ENCODE peak calls at places on chromosome 22, in ten cellular contexts. G is activated gamma-delta T cell treated with anti-CD3 and anti-CD28 coated beads, Interleukin-2, amount 50 U/mL, for 16 hours; K is LoVo; J is germinal center; M is astrocyte; Y is KG1; S is NCI-H1105 treated with DMSO at 0.1 percent for 48 hours; C is WERI-Rb-1; T is amygdala; P is HT1080. I is an unnamed sample.

GRCh38 chr22:44838316-44839016 is 86.1 kb downstream of the ARHGAP8 start:
- DNase-seq in G (no peak), K (no peak), J (no peak), M (no peak), Y (no peak), S (no peak), C (no peak), T (no peak), P (no peak), I (no peak)

GRCh38 chr22:23803001-23803819 is 16.4 kb downstream of the SMARCB1 start:
- DNase-seq in G (no peak), K (no peak), J (peak), M (no peak), Y (no peak), S (no peak), C (no peak), T (no peak), P (no peak), I (no peak)

GRCh38 chr22:17366830-17367229 is 2.4 kb upstream of the CECR2 start:
- DNase-seq in G (no peak), K (peak), J (peak), M (no peak), Y (no peak), S (no peak), C (peak), T (peak), P (peak), I (peak)

GRCh38 chr22:48782817-48783511 is 1044.7 kb downstream of the BRD1 start:
- DNase-seq in G (no peak), K (no peak), J (no peak), M (no peak), Y (no peak), S (no peak), C (peak), T (no peak), P (no peak), I (no peak)

GRCh38 chr22:46676479-46676878 is 56.3 kb downstream of the GRAMD4 start:
- DNase-seq in G (no peak), K (no peak), J (no peak), M (no peak), Y (no peak), S (no peak), C (no peak), T (no peak), P (no peak), I (no peak)

GRCh38 chr22:36351921-36352774 is 35.6 kb downstream of the MYH9 start:
- DNase-seq in G (no peak), K (no peak), J (no peak), M (no peak), Y (no peak), S (no peak), C (no peak), T (no peak), P (peak), I (no peak)

GRCh38 chr22:30474683-30475424 is 3.0 kb upstream of the SEC14L3 start:
- DNase-seq in G (no peak), K (no peak), J (no peak), M (no peak), Y (no peak), S (peak), C (no peak), T (no peak), P (no peak), I (no peak)

GRCh38 chr22:49027122-49027670 is 800.5 kb downstream of the BRD1 start:
- DNase-seq in G (no peak), K (no peak), J (no peak), M (no peak), Y (no peak), S (no peak), C (no peak), T (no peak), P (no peak), I (no peak)

GRCh38 chr22:27804016-27804415 is 2.5 kb upstream of the MN1 start:
- DNase-seq in G (no peak), K (no peak), J (no peak), M (no peak), Y (no peak), S (no peak), C (no peak), T (no peak), P (no peak), I (no peak)

GRCh38 chr22:41910599-41911291 is 4.1 kb downstream of the SHISA8 start:
- DNase-seq in G (no peak), K (no peak), J (peak), M (no peak), Y (no peak), S (no peak), C (no peak), T (no peak), P (no peak), I (no peak)

GRCh38 chr22:35582861-35583670 is 34.1 kb downstream of the MB start:
- DNase-seq in G (peak), K (peak), J (peak), M (peak), Y (peak), S (peak), C (peak), T (peak), P (peak), I (peak)

GRCh38 chr22:22941831-22942510 is 54.4 kb downstream of the IGLL5 start:
- DNase-seq in G (no peak), K (no peak), J (no peak), M (no peak), Y (no peak), S (no peak), C (no peak), T (no peak), P (no peak), I (no peak)

GRCh38 chr22:23677701-23677995 is 13.2 kb upstream of the RGL4 start:
- DNase-seq in G (no peak), K (no peak), J (no peak), M (no peak), Y (no peak), S (no peak), C (peak), T (no peak), P (no peak), I (no peak)

GRCh38 chr22:25702571-25703167 is 39.3 kb upstream of the MYO18B start:
- DNase-seq in G (no peak), K (no peak), J (no peak), M (no peak), Y (no peak), S (no peak), C (no peak), T (no peak), P (no peak), I (no peak)

GRCh38 chr22:50236731-50237409 is 8.0 kb downstream of the TUBGCP6 start:
- DNase-seq in G (no peak), K (no peak), J (no peak), M (no peak), Y (peak), S (no peak), C (peak), T (no peak), P (no peak), I (no peak)

GRCh38 chr22:50684986-50685385 is 12.4 kb downstream of the SHANK3 start:
- DNase-seq in G (no peak), K (no peak), J (no peak), M (peak), Y (no peak), S (no peak), C (no peak), T (no peak), P (peak), I (no peak)

GRCh38 chr22:50470491-50470890 is 4.3 kb downstream of the SBF1 start:
- DNase-seq in G (no peak), K (no peak), J (peak), M (no peak), Y (no peak), S (no peak), C (no peak), T (no peak), P (no peak), I (no peak)

I was measured in NCI-H2227 treated with DMSO at 0.1 percent for 48 hours.